ENCODE peak calls at places on chromosomes 11 and 22, in seven cellular contexts. S is H1, E is mesendoderm, A is IMR-90, B is H9, H is mesenchymal stem cell, G is trophoblast cell. W is an unnamed sample.

GRCh38 chr22:31861226-31861840 is 83.0 kb upstream of the YWHAH start:
- DNase-seq in G (no peak), B (no peak), E (no peak), S (no peak), A (peak), H (peak), W (no peak)

GRCh38 chr11:125263268-125263790 is 98.8 kb downstream of the PKNOX2 start:
- DNase-seq in B (peak), G (peak), H (peak), E (peak), A (peak), S (peak), W (peak)

GRCh38 chr22:31477329-31477728 is 12.3 kb downstream of the EIF4ENIF1 start:
- DNase-seq in H (no peak), A (no peak), B (no peak), G (no peak), S (no peak), E (no peak), W (no peak)

GRCh38 chr11:128481135-128481534 is 106.2 kb downstream of the ETS1 start:
- DNase-seq in G (peak), B (no peak), A (peak), H (peak), S (no peak), E (no peak), W (no peak)

GRCh38 chr22:30668306-30668655 is 606 bp upstream of the DUSP18 start:
- DNase-seq in A (no peak), E (no peak), G (no peak), B (no peak), H (no peak), S (no peak), W (no peak)

GRCh38 chr11:94873910-94874575 is 99.3 kb downstream of the CWC15 start:
- DNase-seq in B (no peak), G (no peak), H (no peak), S (no peak), E (no peak), A (no peak), W (no peak)

GRCh38 chr11:28146123-28146751 is 38.0 kb downstream of the METTL15 start:
- DNase-seq in H (peak), S (no peak), A (peak), E (peak), B (no peak), G (peak), W (peak)

GRCh38 chr22:27133951-27134664 is 476.7 kb downstream of the MIAT start:
- DNase-seq in B (no peak), H (peak), S (no peak), E (peak), G (peak), A (peak), W (no peak)

GRCh38 chr22:29695129-29695926 is 24.5 kb upstream of the CABP7 start:
- DNase-seq in E (no peak), H (no peak), B (no peak), A (no peak), S (no peak), G (no peak), W (no peak)

GRCh38 chr11:69295995-69296889 is 2.3 kb downstream of the MYEOV start:
- DNase-seq in B (no peak), A (peak), G (peak), S (no peak), H (peak), E (no peak), W (no peak)

GRCh38 chr11:62546937-62547625 is 475 bp upstream of the AHNAK start:
- DNase-seq in E (peak), H (peak), G (peak), B (no peak), S (peak), A (peak), W (no peak)

GRCh38 chr22:22824340-22825212 is 63.0 kb upstream of the IGLL5 start:
- DNase-seq in A (no peak), B (no peak), H (no peak), G (no peak), E (no peak), S (no peak), W (no peak)

DNA sequence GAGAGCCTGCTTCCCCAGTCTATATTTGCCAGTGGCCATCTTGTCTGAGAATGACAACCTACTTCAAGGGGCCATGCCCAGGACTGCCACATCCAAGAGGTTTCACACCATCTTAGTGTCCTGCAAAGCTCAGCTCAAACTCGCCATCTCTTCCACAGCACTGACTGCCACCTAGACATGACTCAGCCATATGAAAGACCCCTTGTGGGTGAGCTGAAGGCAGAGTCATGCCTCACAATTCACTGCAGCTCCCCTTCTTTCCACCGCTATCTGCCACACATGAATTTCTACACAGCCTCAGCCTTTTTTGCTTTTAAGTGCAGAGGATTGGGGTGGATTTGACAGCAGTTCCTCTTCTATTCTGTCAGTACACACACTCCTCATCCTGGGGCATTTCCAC is 127.5 kb downstream of the GALNT18 start:
- DNase-seq in E (no peak), S (no peak), G (no peak), B (no peak), H (no peak), A (no peak), W (no peak)
- H2AK5ac ChIP-seq in E (no peak), S (no peak), G (no peak), B (no peak), H (no peak), A (no peak), W (no peak)

DNA sequence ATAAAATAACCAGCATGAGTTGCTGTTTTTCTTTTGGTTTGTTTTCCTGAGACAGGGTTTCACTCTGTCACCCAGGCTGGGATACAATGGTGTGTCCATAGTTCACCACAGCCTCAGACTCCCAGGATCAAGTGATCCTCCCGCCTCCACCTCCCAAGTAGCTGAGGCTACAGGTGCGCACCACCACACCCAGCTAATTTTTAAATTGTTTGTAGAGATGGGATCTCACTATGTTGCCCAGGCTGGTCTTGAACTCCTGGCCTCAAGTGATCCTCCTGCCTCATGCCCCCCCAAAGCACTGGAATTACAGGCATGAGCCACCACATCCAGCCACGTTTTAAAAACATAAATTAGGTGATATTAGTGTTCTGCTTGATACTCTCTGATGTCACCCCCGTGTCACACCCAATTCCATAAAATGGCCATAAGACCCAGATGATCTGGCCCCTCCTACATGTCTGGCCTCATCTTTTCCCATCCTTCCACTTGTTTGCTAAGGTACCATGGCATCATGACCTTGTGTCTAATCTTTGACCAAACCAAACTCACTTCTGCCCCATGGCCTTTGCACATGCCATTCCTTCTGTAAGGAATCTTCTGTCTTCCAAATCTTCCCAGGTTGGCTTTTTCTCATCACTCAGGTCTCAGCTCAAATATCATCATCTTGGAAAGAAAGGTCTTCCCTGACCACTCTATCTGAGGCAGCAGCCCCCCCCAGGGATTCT is 6.3 kb downstream of the SIK3 start:
- DNase-seq in B (no peak), H (no peak), E (no peak), G (no peak), A (no peak), S (no peak), W (no peak)
- H2AK5ac ChIP-seq in B (no peak), H (no peak), E (no peak), G (no peak), A (no peak), S (no peak), W (no peak)

GRCh38 chr11:117855452-117855851 is 21.0 kb downstream of the FXYD6 start:
- DNase-seq in E (peak), H (no peak), A (no peak), G (no peak), B (peak), S (no peak), W (no peak)

GRCh38 chr11:117857734-117858369 is 18.6 kb downstream of the FXYD6 start:
- DNase-seq in B (peak), E (no peak), A (no peak), H (no peak), G (no peak), S (no peak), W (no peak)

GRCh38 chr11:117859061-117859460 is 17.4 kb downstream of the FXYD6 start:
- DNase-seq in E (no peak), G (no peak), S (no peak), B (no peak), A (no peak), H (no peak), W (no peak)

GRCh38 chr11:117856252-117856651 is 20.2 kb downstream of the FXYD6 start:
- DNase-seq in E (no peak), A (no peak), B (peak), S (no peak), G (no peak), H (no peak), W (no peak)

DNA sequence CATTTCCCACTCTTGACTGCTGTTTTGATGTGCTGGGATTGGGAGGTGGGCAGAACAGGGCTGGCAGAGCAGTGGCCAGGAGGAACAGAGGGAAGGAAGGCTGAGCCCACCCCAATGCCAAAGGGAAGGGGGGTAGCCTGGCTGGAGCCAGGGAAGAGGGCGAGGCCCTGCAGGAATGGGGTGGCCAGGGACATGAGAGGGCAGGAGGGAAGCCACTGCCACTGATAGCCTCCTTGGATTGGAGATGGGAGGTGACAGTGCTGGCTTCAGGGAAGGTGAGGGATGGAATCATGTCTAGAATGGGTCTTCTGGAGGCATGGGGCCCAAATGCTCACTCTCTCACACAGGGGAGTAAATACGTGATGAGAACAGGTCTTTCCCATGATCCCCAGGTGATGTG is 19.6 kb downstream of the FXYD6 start:
- DNase-seq in G (no peak), B (peak), S (no peak), E (no peak), H (no peak), A (no peak), W (no peak)
- H2AK5ac ChIP-seq in G (no peak), B (no peak), S (no peak), E (no peak), H (no peak), A (no peak), W (no peak)

DNA sequence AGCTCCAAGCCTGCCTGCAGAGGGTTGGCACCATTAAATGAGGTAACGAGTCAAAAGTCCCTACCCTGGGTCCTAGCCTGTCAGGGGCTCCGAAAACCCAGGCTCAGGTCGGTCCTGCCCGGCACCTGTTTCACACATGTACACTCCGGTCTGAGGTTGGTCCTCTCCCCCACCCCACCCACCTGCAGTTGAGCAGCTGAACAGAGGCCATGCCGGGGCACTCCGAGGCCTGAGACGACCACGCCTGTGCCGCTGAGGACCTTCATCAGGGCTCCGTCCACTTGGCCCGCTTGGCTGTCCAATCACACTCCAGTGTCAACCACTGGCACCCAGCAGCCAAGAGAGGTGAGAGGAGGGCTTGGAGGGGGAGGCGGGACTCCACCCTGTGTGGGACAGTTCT is 1.6 kb downstream of the TSSC4 start:
- DNase-seq in H (no peak), B (no peak), E (no peak), A (no peak), G (no peak), S (no peak), W (no peak)
- H2AK5ac ChIP-seq in H (no peak), B (no peak), E (no peak), A (no peak), G (no peak), S (no peak), W (no peak)

GRCh38 chr11:20035375-20035700 is 124.9 kb downstream of the DBX1 start:
- DNase-seq in E (no peak), S (no peak), A (no peak), G (peak), H (no peak), B (no peak), W (no peak)
- H2AK5ac ChIP-seq in E (no peak), S (no peak), A (peak), G (no peak), H (no peak), B (no peak), W (no peak)

DNA sequence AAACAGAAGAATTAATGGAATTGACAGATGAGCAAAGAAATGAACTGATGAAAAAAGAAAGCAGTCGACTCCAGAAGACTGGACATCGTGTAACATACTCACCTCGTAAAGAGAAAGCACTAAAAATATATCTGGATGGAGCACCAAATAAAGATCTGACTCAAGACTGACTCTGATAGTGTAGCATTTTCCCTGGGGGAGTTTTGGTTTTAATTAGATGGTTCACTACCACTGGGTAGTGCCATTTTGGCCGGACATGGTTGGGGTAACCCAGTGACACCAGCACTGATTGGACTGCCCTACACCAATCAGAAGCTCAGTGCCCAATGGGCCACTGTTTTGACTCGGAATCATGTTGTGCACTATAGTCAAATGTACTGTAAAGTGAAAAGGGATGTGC is 52.4 kb downstream of the DKK3 start:
- DNase-seq in S (no peak), G (no peak), A (no peak), E (no peak), B (no peak), H (no peak), W (no peak)
- H2AK5ac ChIP-seq in S (no peak), G (no peak), A (no peak), E (no peak), B (no peak), H (no peak), W (no peak)

DNA sequence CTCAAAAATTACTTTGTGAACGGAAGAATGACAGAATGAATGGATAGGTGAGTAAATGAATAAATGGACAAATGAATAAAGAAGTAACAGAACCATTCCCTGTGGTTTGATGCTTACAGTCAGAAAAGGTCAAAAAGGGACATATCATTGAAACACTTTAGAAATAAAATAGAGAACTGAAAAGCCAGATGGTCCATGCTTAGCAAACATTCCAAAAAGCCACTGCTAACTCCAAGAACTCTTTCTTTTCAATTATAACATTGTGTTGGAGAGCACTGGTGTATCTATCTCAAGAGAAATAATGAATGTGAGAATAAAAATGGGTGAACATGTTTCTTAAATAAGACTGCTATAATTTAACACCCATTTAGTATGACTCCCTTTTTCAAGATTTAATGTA is 224.2 kb upstream of the PITPNB start:
- DNase-seq in H (no peak), E (no peak), A (no peak), B (no peak), S (no peak), G (no peak), W (no peak)
- H2AK5ac ChIP-seq in H (no peak), E (no peak), A (peak), B (no peak), S (no peak), G (no peak), W (no peak)

W was measured in neuronal stem cell.